ENCODE peak calls at places on chromosomes 2 and 18, in four cellular contexts. J is right atrium auricular region, E is substantia nigra, Z is stomach. O is an unnamed sample.

GRCh38 chr2:118443596-118443995 is 355.3 kb downstream of the INSIG2 start:
- DNase-seq in J (no peak), E (no peak), Z (no peak), O (no peak)

GRCh38 chr2:130355578-130356431 is at the start of gene PTPN18:
- DNase-seq in E (peak), J (peak), Z (peak), O (peak)

GRCh38 chr2:150341982-150342680 is 145.3 kb downstream of the RND3 start:
- DNase-seq in Z (no peak), E (no peak), J (no peak), O (no peak)

GRCh38 chr2:10084956-10085851 is 5.0 kb upstream of the CYS1 start:
- DNase-seq in E (no peak), Z (no peak), J (no peak), O (no peak)

GRCh38 chr18:3604626-3605408 is 154.8 kb downstream of the TGIF1 start:
- DNase-seq in Z (no peak), E (no peak), J (peak), O (no peak)

GRCh38 chr2:62382757-62383156 is 123.2 kb downstream of the TMEM17 start:
- DNase-seq in Z (no peak), E (no peak), J (no peak), O (no peak)

GRCh38 chr2:200509227-200509607 is 651 bp downstream of the KCTD18 start:
- DNase-seq in J (no peak), Z (no peak), E (peak), O (no peak)

GRCh38 chr2:9286553-9287399 is 80.2 kb downstream of the ASAP2 start:
- DNase-seq in J (no peak), E (no peak), Z (no peak), O (no peak)

GRCh38 chr2:37797081-37797480 is 125.6 kb upstream of the CDC42EP3 start:
- DNase-seq in E (no peak), J (no peak), Z (no peak), O (no peak)
- H3K27ac ChIP-seq in E (no peak), J (no peak), Z (peak), O (no peak)

GRCh38 chr2:20194097-20194989 is 30.6 kb downstream of the SDC1 start:
- DNase-seq in J (no peak), E (no peak), Z (no peak), O (no peak)

GRCh38 chr2:20195431-20195830 is 29.5 kb downstream of the SDC1 start:
- DNase-seq in E (no peak), J (no peak), Z (no peak), O (no peak)

GRCh38 chr2:20196881-20197204 is 28.1 kb downstream of the SDC1 start:
- DNase-seq in E (no peak), Z (no peak), J (no peak), O (no peak)

GRCh38 chr2:20198001-20198400 is 26.9 kb downstream of the SDC1 start:
- DNase-seq in E (no peak), Z (peak), J (no peak), O (peak)

GRCh38 chr2:20196053-20196880 is 28.7 kb downstream of the SDC1 start:
- DNase-seq in E (no peak), J (no peak), Z (peak), O (peak)
- H3K27ac ChIP-seq in E (no peak), J (no peak), Z (peak), O (peak)

DNA sequence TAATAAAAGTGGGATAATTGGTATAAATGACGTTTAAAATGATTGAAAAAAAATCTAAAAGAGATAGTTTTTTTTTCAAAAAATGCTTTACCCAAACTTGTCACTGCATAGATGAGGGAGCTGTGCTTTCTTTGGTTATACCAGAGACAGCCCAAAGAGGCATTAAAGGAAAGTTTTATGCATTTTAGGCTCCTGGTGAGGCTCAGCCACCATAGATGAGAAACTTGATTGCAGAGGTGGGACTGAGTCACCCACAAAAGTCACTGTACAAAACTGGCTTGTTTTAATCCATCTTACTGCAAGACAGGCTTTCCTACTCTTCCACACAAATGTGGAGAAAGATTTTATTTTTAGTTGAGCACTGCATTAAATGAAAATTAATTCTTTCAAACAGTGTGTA is 2.4 kb downstream of the SMYD1 start:
- DNase-seq in E (no peak), Z (no peak), J (no peak), O (no peak)
- H3K27ac ChIP-seq in E (no peak), Z (no peak), J (peak), O (no peak)

GRCh38 chr2:28361991-28362710 is 30.5 kb upstream of the FOSL2 start:
- DNase-seq in J (no peak), Z (no peak), E (no peak), O (no peak)

GRCh38 chr2:28359222-28360065 is 33.2 kb upstream of the FOSL2 start:
- DNase-seq in E (no peak), J (peak), Z (peak), O (no peak)

GRCh38 chr2:28358668-28359201 is 33.9 kb upstream of the FOSL2 start:
- DNase-seq in E (no peak), Z (no peak), J (no peak), O (no peak)

GRCh38 chr2:28360066-28360741 is 32.5 kb upstream of the FOSL2 start:
- DNase-seq in J (no peak), E (no peak), Z (no peak), O (no peak)

DNA sequence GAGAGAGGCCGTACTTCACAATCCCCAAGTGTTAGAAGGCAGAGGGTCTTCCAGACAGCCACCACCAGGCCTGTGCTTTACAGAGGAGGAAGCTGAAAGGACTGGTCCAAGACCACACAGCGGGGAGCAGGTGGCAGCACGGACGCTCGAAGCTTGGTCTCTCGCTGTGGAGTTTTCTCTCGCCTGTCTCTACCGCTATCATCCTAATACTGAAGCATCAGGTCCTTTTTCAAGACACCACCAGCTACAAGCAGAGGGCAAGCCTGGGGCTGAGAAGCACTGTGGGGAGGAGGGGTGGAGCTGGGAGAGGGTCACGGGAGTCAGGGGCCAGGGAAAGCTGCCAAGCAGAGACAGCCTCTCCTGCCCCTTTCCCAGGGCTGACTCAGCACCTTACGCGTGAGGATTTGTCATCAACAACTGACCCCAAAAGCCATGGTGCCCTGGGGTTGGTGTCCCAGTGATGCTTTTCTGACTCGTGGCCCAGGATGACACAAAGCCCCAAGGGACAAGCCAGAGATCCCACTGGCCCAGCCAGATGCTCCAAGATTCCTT is 31.8 kb upstream of the FOSL2 start:
- DNase-seq in E (no peak), J (no peak), Z (no peak), O (no peak)
- H3K27ac ChIP-seq in E (no peak), J (no peak), Z (peak), O (no peak)

DNA sequence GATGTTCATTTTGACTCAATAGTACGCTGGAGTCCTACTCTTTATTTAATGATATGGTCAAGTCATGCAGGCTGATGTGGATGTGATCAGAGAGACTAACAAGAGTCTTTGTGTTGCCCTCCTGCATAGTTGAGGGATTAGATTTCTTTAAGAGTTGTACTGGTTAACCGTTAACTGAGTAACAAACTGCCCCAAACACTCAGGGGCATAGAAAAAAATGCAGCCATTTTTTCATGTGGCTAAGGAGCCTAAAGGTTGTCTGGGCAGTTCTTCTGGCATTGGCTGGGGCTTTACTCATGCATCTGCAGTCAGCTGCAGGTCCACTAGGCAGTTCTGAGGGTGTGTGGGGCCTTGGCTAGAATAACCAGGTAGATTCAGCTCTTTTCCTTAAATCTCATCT is 32.5 kb downstream of the DOCK10 start:
- DNase-seq in Z (no peak), E (no peak), J (no peak), O (no peak)
- H3K27ac ChIP-seq in Z (no peak), E (no peak), J (no peak), O (no peak)

DNA sequence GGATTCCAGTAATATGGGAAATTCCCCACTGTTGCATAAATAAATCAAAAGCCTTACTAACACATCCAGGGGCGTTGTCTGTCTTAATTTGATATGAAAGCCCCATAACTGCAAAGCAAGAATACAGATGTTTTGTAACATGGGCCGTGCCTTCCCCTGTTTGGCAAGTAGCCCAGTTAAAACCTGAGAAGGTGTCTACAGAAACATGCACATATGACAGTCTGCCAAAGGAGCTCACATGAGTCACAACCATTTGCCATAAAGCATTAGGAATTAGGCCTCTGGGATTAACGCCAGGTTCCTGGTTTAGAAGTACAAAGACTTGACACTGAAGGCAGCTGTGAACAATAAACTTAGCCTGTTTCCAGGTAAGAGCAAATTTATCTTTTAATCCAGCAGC is 43.1 kb upstream of the LONRF2 start:
- DNase-seq in E (no peak), J (no peak), Z (peak), O (no peak)
- H3K27ac ChIP-seq in E (no peak), J (no peak), Z (no peak), O (no peak)

GRCh38 chr2:126664639-126665038 is 8.7 kb downstream of the GYPC start:
- DNase-seq in Z (no peak), E (no peak), J (no peak), O (no peak)

GRCh38 chr2:126665483-126665882 is 9.5 kb downstream of the GYPC start:
- DNase-seq in J (no peak), Z (no peak), E (no peak), O (no peak)

GRCh38 chr2:126664234-126664633 is 8.3 kb downstream of the GYPC start:
- DNase-seq in E (no peak), J (no peak), Z (no peak), O (no peak)

GRCh38 chr2:126668254-126668653 is 12.3 kb downstream of the GYPC start:
- DNase-seq in E (no peak), Z (no peak), J (no peak), O (no peak)

DNA sequence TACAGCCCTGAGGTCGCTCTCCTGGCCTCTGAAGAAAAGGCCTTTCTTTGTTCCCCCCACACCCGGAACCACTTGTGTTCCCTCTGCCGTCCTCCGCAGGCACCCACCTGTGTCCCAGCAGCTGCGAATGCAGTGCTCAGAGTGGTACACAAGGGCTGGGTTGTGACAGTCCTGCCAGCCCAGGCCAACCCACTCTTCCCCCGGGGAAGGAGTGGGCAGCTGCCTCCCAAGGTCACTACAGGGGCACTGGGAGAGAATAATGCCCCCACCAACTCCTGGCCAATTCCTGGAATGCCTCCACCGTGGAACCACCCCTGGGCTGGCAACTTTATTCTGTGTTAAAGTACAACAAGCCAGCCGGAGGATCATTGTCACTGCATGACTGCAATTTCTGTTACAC is 10.0 kb downstream of the GYPC start:
- DNase-seq in E (no peak), J (no peak), Z (no peak), O (no peak)
- H3K27ac ChIP-seq in E (no peak), J (peak), Z (peak), O (no peak)

GRCh38 chr2:224999784-225000183 is 42.5 kb downstream of the DOCK10 start:
- DNase-seq in J (no peak), Z (no peak), E (no peak), O (no peak)

GRCh38 chr2:224994221-224994843 is 47.9 kb downstream of the DOCK10 start:
- DNase-seq in J (no peak), Z (no peak), E (no peak), O (no peak)

GRCh38 chr2:224995419-224995818 is 46.8 kb downstream of the DOCK10 start:
- DNase-seq in E (no peak), J (no peak), Z (no peak), O (no peak)

GRCh38 chr2:225002039-225002655 is 40.1 kb downstream of the DOCK10 start:
- DNase-seq in Z (peak), E (peak), J (no peak), O (no peak)

GRCh38 chr2:224997802-224998201 is 44.5 kb downstream of the DOCK10 start:
- DNase-seq in Z (no peak), E (no peak), J (no peak), O (no peak)
- H3K27ac ChIP-seq in Z (no peak), E (no peak), J (no peak), O (no peak)

GRCh38 chr2:28163627-28164279 is 228.9 kb upstream of the FOSL2 start:
- DNase-seq in J (no peak), E (no peak), Z (no peak), O (no peak)
- H3K27ac ChIP-seq in J (peak), E (no peak), Z (peak), O (peak)

GRCh38 chr18:49520661-49521145 is 33.7 kb upstream of the C18orf32 start:
- DNase-seq in E (no peak), Z (no peak), J (no peak), O (no peak)
- H3K27ac ChIP-seq in E (no peak), Z (no peak), J (no peak), O (no peak)